ENCODE peak calls at places on chromosomes 6 and 20, in nine cellular contexts. P, M, F, K, C, D, Z, R and X are unnamed samples.

GRCh38 chr6:6474170-6474920 is 114.2 kb upstream of the LY86 start:
- DNase-seq in D (no peak), K (peak), M (no peak), Z (no peak), P (no peak), F (no peak), C (no peak), R (no peak), X (no peak)

GRCh38 chr6:120871416-120872261 is 462.6 kb downstream of the TBC1D32 start:
- DNase-seq in D (peak), Z (no peak), K (no peak), M (no peak), R (no peak), F (no peak), C (no peak), P (no peak), X (no peak)

GRCh38 chr6:37372116-37372515 is 18.3 kb downstream of the RNF8 start:
- DNase-seq in M (no peak), Z (no peak), K (no peak), F (no peak), P (no peak), C (no peak), D (no peak), R (no peak), X (no peak)

GRCh38 chr20:8709627-8710026 is 359.3 kb upstream of the PLCB4 start:
- DNase-seq in D (no peak), F (no peak), P (no peak), Z (no peak), M (no peak), K (no peak), C (no peak), R (no peak), X (no peak)

GRCh38 chr20:10553326-10553984 is 118.3 kb downstream of the SLX4IP start:
- DNase-seq in F (peak), D (peak), K (peak), M (peak), R (peak), P (no peak), Z (no peak), C (no peak), X (no peak)

GRCh38 chr6:108838101-108838717 is 10.0 kb upstream of the ARMC2 start:
- DNase-seq in K (no peak), M (peak), D (peak), R (no peak), C (no peak), F (no peak), Z (no peak), P (no peak), X (no peak)

GRCh38 chr6:75334266-75335040 is 49.9 kb upstream of the TMEM30A start:
- DNase-seq in P (no peak), D (no peak), K (no peak), F (no peak), R (no peak), C (no peak), Z (no peak), M (peak), X (no peak)

GRCh38 chr6:33018904-33019303 is 9.5 kb upstream of the HLA-DOA start:
- DNase-seq in P (no peak), R (no peak), Z (no peak), K (peak), M (no peak), C (peak), D (peak), F (peak), X (no peak)

GRCh38 chr6:165884813-165885765 is 222.0 kb upstream of the PDE10A start:
- DNase-seq in R (peak), P (no peak), C (peak), F (peak), K (peak), Z (peak), M (peak), D (peak), X (peak)

GRCh38 chr6:3906191-3907019 is 57.2 kb downstream of the FAM50B start:
- DNase-seq in F (no peak), C (no peak), K (peak), M (no peak), Z (no peak), P (no peak), D (peak), R (peak), X (no peak)

GRCh38 chr6:52392944-52393343 is 27.2 kb upstream of the EFHC1 start:
- DNase-seq in R (no peak), M (no peak), K (no peak), F (no peak), P (no peak), C (no peak), Z (no peak), D (no peak), X (no peak)

GRCh38 chr6:66735106-66735890 is 1028.3 kb upstream of the EYS start:
- DNase-seq in D (no peak), Z (no peak), C (no peak), M (no peak), F (no peak), K (no peak), R (no peak), P (no peak), X (no peak)

GRCh38 chr6:11621119-11621518 is 83.6 kb downstream of the TMEM170B start:
- DNase-seq in K (no peak), Z (no peak), C (no peak), D (no peak), R (no peak), F (no peak), M (no peak), P (no peak), X (no peak)

GRCh38 chr6:165822501-165822900 is 159.5 kb upstream of the PDE10A start:
- DNase-seq in M (no peak), C (no peak), R (no peak), D (no peak), F (no peak), P (no peak), Z (no peak), K (no peak), X (no peak)

GRCh38 chr6:162343196-162343901 is 384.2 kb downstream of the PRKN start:
- DNase-seq in R (no peak), C (no peak), M (peak), D (no peak), K (no peak), Z (no peak), P (no peak), F (no peak), X (no peak)

GRCh38 chr20:44204156-44204831 is 6.3 kb downstream of the OSER1 start:
- DNase-seq in D (no peak), Z (no peak), F (no peak), C (no peak), M (peak), K (no peak), P (peak), R (no peak), X (no peak)

GRCh38 chr6:56661298-56661697 is 18.6 kb upstream of the DST start:
- DNase-seq in Z (no peak), K (no peak), C (no peak), P (no peak), M (no peak), F (no peak), R (no peak), D (no peak), X (no peak)

GRCh38 chr6:47633141-47633540 is 65.2 kb upstream of the ADGRF4 start:
- DNase-seq in K (no peak), F (no peak), C (no peak), P (no peak), Z (no peak), D (no peak), R (no peak), M (peak), X (no peak)

GRCh38 chr6:54722328-54722727 is 124.2 kb upstream of the FAM83B start:
- DNase-seq in Z (no peak), P (no peak), F (no peak), M (no peak), K (no peak), D (no peak), C (no peak), R (no peak), X (no peak)

GRCh38 chr6:108597601-108598315 is 37.0 kb downstream of the FOXO3 start:
- DNase-seq in Z (no peak), K (no peak), F (no peak), D (no peak), C (no peak), M (no peak), R (no peak), P (no peak), X (no peak)

GRCh38 chr6:44956426-44956825 is 371.7 kb upstream of the RUNX2 start:
- DNase-seq in C (no peak), Z (no peak), P (no peak), F (no peak), M (no peak), K (no peak), R (no peak), D (no peak), X (no peak)

GRCh38 chr6:131755597-131755996 is 44.8 kb upstream of the CTAGE9 start:
- DNase-seq in M (no peak), F (no peak), R (no peak), C (no peak), Z (no peak), D (no peak), K (no peak), P (peak), X (no peak)

GRCh38 chr6:134534708-134535149 is 216.8 kb upstream of the SGK1 start:
- DNase-seq in R (no peak), F (no peak), Z (no peak), D (no peak), K (no peak), P (no peak), M (no peak), C (no peak), X (no peak)

GRCh38 chr6:98657764-98658163 is 176.6 kb upstream of the POU3F2 start:
- DNase-seq in C (no peak), M (peak), P (no peak), D (no peak), Z (no peak), K (no peak), F (peak), R (no peak), X (no peak)

GRCh38 chr6:6320901-6321300 is 439 bp upstream of the F13A1 start:
- DNase-seq in D (no peak), R (peak), Z (no peak), F (no peak), K (no peak), M (no peak), P (peak), C (no peak), X (no peak)

GRCh38 chr6:137776786-137777185 is 90.3 kb upstream of the TNFAIP3 start:
- DNase-seq in D (no peak), C (no peak), M (no peak), R (peak), K (no peak), Z (no peak), P (no peak), F (no peak), X (no peak)

GRCh38 chr6:24492475-24492874 is 2.3 kb upstream of the ALDH5A1 start:
- DNase-seq in P (no peak), R (no peak), D (no peak), M (peak), F (no peak), Z (no peak), K (no peak), C (no peak), X (no peak)

GRCh38 chr6:136404007-136404406 is 114.4 kb upstream of the BCLAF1 start:
- DNase-seq in F (no peak), R (no peak), D (no peak), P (no peak), M (no peak), C (no peak), K (no peak), Z (no peak), X (no peak)

GRCh38 chr6:53382421-53382820 is 33.7 kb upstream of the ELOVL5 start:
- DNase-seq in R (no peak), Z (no peak), D (no peak), F (no peak), K (no peak), M (no peak), P (no peak), C (no peak), X (no peak)

GRCh38 chr6:78666764-78667163 is 200.6 kb upstream of the IRAK1BP1 start:
- DNase-seq in Z (no peak), R (no peak), F (no peak), M (no peak), C (no peak), P (no peak), D (no peak), K (no peak), X (no peak)

GRCh38 chr6:131063764-131064272 is 773 bp upstream of the EPB41L2 start:
- DNase-seq in C (no peak), M (no peak), R (no peak), Z (no peak), P (no peak), D (no peak), K (no peak), F (no peak), X (no peak)

GRCh38 chr20:25177890-25178321 is 17.6 kb upstream of the ENTPD6 start:
- DNase-seq in Z (no peak), K (no peak), C (no peak), P (no peak), F (no peak), M (no peak), D (no peak), R (peak), X (no peak)

GRCh38 chr6:170049641-170050491 is 241.0 kb downstream of the DLL1 start:
- DNase-seq in P (no peak), M (no peak), R (no peak), Z (no peak), F (peak), K (peak), C (no peak), D (peak), X (no peak)

GRCh38 chr6:160837146-160837545 is 135.1 kb downstream of the PLG start:
- DNase-seq in P (no peak), K (no peak), Z (no peak), D (no peak), F (no peak), M (no peak), R (no peak), C (no peak), X (no peak)

GRCh38 chr6:169962604-169963469 is 211.4 kb downstream of the ERMARD start:
- DNase-seq in F (no peak), C (no peak), P (no peak), Z (no peak), K (no peak), D (no peak), R (peak), M (no peak), X (no peak)

GRCh38 chr6:97240222-97240621 is 42.8 kb downstream of the MMS22L start:
- DNase-seq in C (no peak), K (no peak), R (no peak), F (no peak), M (peak), Z (no peak), P (no peak), D (no peak), X (no peak)

GRCh38 chr6:26028753-26029569 is 58.3 kb upstream of the HFE start:
- DNase-seq in F (no peak), D (no peak), K (no peak), C (no peak), P (no peak), Z (no peak), R (no peak), M (peak), X (no peak)

DNA sequence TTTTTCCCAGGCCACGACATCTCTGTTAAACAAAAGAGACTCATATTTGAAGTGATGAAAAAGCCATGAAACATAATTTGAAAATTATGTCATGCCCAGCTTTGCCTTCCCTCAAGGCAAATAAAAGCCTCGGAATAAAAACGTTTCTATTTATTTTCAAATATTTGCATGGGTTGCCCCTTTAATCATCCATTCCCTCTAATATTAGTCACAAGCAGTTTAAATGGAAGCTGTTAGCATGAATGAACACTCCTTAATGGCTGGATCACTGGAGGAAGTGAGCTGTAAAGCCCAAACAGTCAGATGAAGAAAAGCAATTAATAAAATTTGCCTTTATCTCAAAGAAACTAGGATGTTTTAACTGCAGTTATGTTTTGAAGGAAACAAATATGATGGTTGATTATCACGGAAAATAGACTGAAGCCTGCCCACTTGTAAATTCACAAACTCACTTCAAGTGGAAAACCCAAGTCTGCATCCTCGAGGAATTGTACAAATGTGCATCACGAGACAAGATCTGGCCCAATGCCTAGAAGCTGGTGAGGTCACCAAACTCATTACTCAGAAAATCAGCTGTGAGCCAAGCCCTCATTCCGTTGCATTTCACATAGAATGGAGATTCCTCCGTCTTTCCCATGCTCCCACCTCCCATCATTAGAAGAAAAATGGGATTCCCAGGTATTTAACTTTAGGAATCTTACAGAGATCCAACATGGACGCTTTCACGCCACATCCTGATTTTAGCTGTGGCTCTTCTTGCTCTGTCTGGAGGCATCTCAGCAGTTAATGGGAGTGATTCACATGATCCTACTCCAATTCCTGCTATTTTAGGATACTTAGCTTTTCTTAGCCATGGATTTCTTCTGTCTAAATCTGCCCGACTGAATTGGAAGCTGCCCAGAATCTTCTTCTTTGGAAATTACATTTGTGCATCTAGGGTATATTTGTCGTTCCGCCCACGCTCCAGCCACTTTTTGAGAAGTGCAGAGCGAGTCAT is 69.0 kb upstream of the STMND1 start:
- DNase-seq in R (peak), D (peak), Z (no peak), M (peak), C (no peak), F (peak), K (peak), P (peak), X (no peak)
- H3K27ac ChIP-seq in R (peak), D (peak), Z (no peak), M (no peak), C (no peak), F (peak), K (peak), P (no peak), X (peak)

GRCh38 chr20:50540620-50541605 is 30.7 kb downstream of the PTPN1 start:
- DNase-seq in R (peak), C (no peak), Z (no peak), K (no peak), M (peak), F (no peak), D (no peak), P (no peak), X (no peak)
- H3K27ac ChIP-seq in R (peak), C (no peak), Z (no peak), K (peak), M (peak), F (no peak), D (peak), P (peak), X (peak)

GRCh38 chr6:157238346-157238745 is 85.0 kb downstream of the TMEM242 start:
- DNase-seq in M (no peak), F (no peak), R (no peak), D (no peak), K (no peak), P (no peak), C (no peak), Z (no peak), X (no peak)
- H3K27ac ChIP-seq in M (no peak), F (no peak), R (no peak), D (no peak), K (no peak), P (no peak), C (no peak), Z (no peak), X (no peak)

DNA sequence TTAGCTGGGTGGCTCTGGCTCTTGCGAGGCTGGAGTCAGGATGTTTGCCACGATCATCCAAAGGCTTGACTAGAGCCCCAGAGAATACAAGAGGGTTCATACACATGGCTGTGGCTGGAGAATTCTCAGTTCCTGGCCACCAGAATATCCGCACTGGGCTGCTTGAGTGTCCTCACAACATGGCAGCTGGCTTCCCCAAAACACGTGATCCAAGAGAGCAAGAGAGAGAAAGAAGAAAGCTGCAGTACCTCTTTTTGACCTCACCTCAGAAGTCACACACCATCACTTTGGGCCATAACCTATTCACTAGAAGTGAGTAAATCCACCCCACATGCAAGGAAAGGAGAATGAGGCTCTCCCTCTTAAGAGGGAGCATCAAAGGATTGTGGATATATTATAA is 21.5 kb upstream of the BPIFB1 start:
- DNase-seq in C (no peak), K (no peak), Z (no peak), P (no peak), M (peak), R (no peak), D (no peak), F (no peak), X (no peak)
- H3K27ac ChIP-seq in C (no peak), K (no peak), Z (no peak), P (no peak), M (no peak), R (no peak), D (no peak), F (no peak), X (peak)

DNA sequence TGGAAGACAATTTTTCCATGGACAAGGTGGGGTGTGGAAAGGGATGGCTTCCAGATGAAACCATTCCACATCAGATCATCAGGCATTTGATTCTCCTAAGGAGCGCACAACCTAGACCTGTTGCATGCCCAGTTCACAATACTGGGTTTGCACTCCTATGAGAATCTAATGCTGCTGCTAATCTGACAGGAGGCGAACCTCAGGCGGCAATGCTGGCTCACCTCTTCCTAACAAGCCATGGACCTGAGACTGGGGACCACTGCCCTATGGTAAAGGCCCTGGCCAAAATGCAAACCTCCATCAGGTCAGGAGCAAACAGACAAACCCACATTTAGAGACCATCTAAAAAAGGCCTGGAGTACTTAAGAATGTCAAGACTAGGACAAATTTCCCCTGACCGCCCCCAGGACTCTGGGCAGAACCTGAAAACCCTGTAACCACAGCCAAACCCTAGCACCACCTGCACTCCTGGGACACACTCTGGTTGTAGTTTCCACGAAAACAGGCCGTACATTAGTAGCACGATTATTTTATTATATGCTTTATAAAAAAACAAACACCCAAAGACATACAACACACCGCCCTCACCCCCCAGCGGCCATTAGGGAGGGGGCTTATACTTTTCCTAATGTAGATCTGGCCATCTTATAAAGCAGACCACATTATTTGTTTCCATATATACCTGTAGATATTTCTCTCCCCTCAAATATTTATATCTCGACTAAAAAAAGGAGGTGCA is 27.3 kb downstream of the SNX5 start:
- DNase-seq in F (no peak), D (no peak), M (no peak), R (no peak), K (no peak), P (no peak), C (no peak), Z (no peak), X (no peak)
- H3K27ac ChIP-seq in F (no peak), D (no peak), M (no peak), R (no peak), K (no peak), P (no peak), C (no peak), Z (no peak), X (no peak)